ENCODE peak calls at places on chromosomes 11 and 22, in ten cellular contexts. One of them, this sample, is unnamed.

GRCh38 chr11:76073716-76074115 is 132.6 kb downstream of the WNT11 start:
- DNase-seq in thoracic aorta: no peak
- DNase-seq in Right ventricle myocardium superior: no peak
- DNase-seq in ureter: no peak
- DNase-seq in NCI-H748 treated with DMSO at 0.1 percent for 48 hours: no peak
- DNase-seq in stimulated activated naive CD8-positive, alpha-beta T cell treated with anti-CD3 and anti-CD28 coated beads, Interleukin-15, amount 100 ng/mL, for 72 hours: no peak
- DNase-seq in caudate nucleus: no peak
- DNase-seq in foreskin keratinocyte: no peak
- DNase-seq in T-cell: no peak
- DNase-seq in KG1: no peak
- DNase-seq in this sample: no peak

GRCh38 chr11:85299247-85299646 is 327.9 kb downstream of the DLG2 start:
- DNase-seq in caudate nucleus: no peak
- DNase-seq in T-cell: no peak
- DNase-seq in KG1: no peak
- DNase-seq in ureter: no peak
- DNase-seq in stimulated activated naive CD8-positive, alpha-beta T cell treated with anti-CD3 and anti-CD28 coated beads, Interleukin-15, amount 100 ng/mL, for 72 hours: no peak
- DNase-seq in Right ventricle myocardium superior: no peak
- DNase-seq in foreskin keratinocyte: peak
- DNase-seq in NCI-H748 treated with DMSO at 0.1 percent for 48 hours: no peak
- DNase-seq in thoracic aorta: no peak
- DNase-seq in this sample: no peak

GRCh38 chr22:17891427-17892167 is 117.3 kb upstream of the BID start:
- DNase-seq in Right ventricle myocardium superior: peak
- DNase-seq in stimulated activated naive CD8-positive, alpha-beta T cell treated with anti-CD3 and anti-CD28 coated beads, Interleukin-15, amount 100 ng/mL, for 72 hours: no peak
- DNase-seq in caudate nucleus: no peak
- DNase-seq in foreskin keratinocyte: no peak
- DNase-seq in thoracic aorta: no peak
- DNase-seq in NCI-H748 treated with DMSO at 0.1 percent for 48 hours: no peak
- DNase-seq in T-cell: no peak
- DNase-seq in KG1: no peak
- DNase-seq in ureter: no peak
- DNase-seq in this sample: no peak

GRCh38 chr11:58832246-58832645 is 12.3 kb downstream of the GLYATL2 start:
- DNase-seq in stimulated activated naive CD8-positive, alpha-beta T cell treated with anti-CD3 and anti-CD28 coated beads, Interleukin-15, amount 100 ng/mL, for 72 hours: no peak
- DNase-seq in T-cell: no peak
- DNase-seq in foreskin keratinocyte: peak
- DNase-seq in NCI-H748 treated with DMSO at 0.1 percent for 48 hours: no peak
- DNase-seq in thoracic aorta: no peak
- DNase-seq in KG1: no peak
- DNase-seq in caudate nucleus: no peak
- DNase-seq in Right ventricle myocardium superior: no peak
- DNase-seq in ureter: no peak
- DNase-seq in this sample: no peak

GRCh38 chr11:6693342-6694228 is 10.4 kb upstream of the MRPL17 start:
- DNase-seq in stimulated activated naive CD8-positive, alpha-beta T cell treated with anti-CD3 and anti-CD28 coated beads, Interleukin-15, amount 100 ng/mL, for 72 hours: peak
- DNase-seq in T-cell: no peak
- DNase-seq in Right ventricle myocardium superior: no peak
- DNase-seq in NCI-H748 treated with DMSO at 0.1 percent for 48 hours: no peak
- DNase-seq in ureter: no peak
- DNase-seq in thoracic aorta: peak
- DNase-seq in caudate nucleus: no peak
- DNase-seq in KG1: no peak
- DNase-seq in foreskin keratinocyte: peak
- DNase-seq in this sample: no peak

GRCh38 chr22:50157976-50158375 is 12.6 kb upstream of the PANX2 start:
- DNase-seq in thoracic aorta: no peak
- DNase-seq in Right ventricle myocardium superior: peak
- DNase-seq in KG1: no peak
- DNase-seq in stimulated activated naive CD8-positive, alpha-beta T cell treated with anti-CD3 and anti-CD28 coated beads, Interleukin-15, amount 100 ng/mL, for 72 hours: no peak
- DNase-seq in T-cell: no peak
- DNase-seq in caudate nucleus: no peak
- DNase-seq in foreskin keratinocyte: peak
- DNase-seq in ureter: peak
- DNase-seq in NCI-H748 treated with DMSO at 0.1 percent for 48 hours: no peak
- DNase-seq in this sample: no peak

GRCh38 chr11:132131051-132131450 is 760.6 kb downstream of the NTM start:
- DNase-seq in caudate nucleus: no peak
- DNase-seq in Right ventricle myocardium superior: no peak
- DNase-seq in NCI-H748 treated with DMSO at 0.1 percent for 48 hours: peak
- DNase-seq in foreskin keratinocyte: peak
- DNase-seq in T-cell: no peak
- DNase-seq in stimulated activated naive CD8-positive, alpha-beta T cell treated with anti-CD3 and anti-CD28 coated beads, Interleukin-15, amount 100 ng/mL, for 72 hours: no peak
- DNase-seq in KG1: no peak
- DNase-seq in ureter: no peak
- DNase-seq in thoracic aorta: no peak
- DNase-seq in this sample: no peak

GRCh38 chr11:10455637-10456487 is 798 bp downstream of the AMPD3 start:
- DNase-seq in Right ventricle myocardium superior: peak
- DNase-seq in ureter: peak
- DNase-seq in KG1: peak
- DNase-seq in foreskin keratinocyte: peak
- DNase-seq in NCI-H748 treated with DMSO at 0.1 percent for 48 hours: peak
- DNase-seq in stimulated activated naive CD8-positive, alpha-beta T cell treated with anti-CD3 and anti-CD28 coated beads, Interleukin-15, amount 100 ng/mL, for 72 hours: peak
- DNase-seq in thoracic aorta: no peak
- DNase-seq in T-cell: peak
- DNase-seq in caudate nucleus: peak
- DNase-seq in this sample: peak

GRCh38 chr11:111408789-111409727 is 30.0 kb upstream of the POU2AF1 start:
- DNase-seq in T-cell: no peak
- DNase-seq in Right ventricle myocardium superior: no peak
- DNase-seq in stimulated activated naive CD8-positive, alpha-beta T cell treated with anti-CD3 and anti-CD28 coated beads, Interleukin-15, amount 100 ng/mL, for 72 hours: no peak
- DNase-seq in thoracic aorta: no peak
- DNase-seq in NCI-H748 treated with DMSO at 0.1 percent for 48 hours: no peak
- DNase-seq in foreskin keratinocyte: no peak
- DNase-seq in caudate nucleus: no peak
- DNase-seq in ureter: no peak
- DNase-seq in KG1: no peak
- DNase-seq in this sample: no peak

GRCh38 chr22:49999063-49999900 is 13.3 kb downstream of the IL17REL start:
- DNase-seq in T-cell: no peak
- DNase-seq in caudate nucleus: no peak
- DNase-seq in thoracic aorta: peak
- DNase-seq in NCI-H748 treated with DMSO at 0.1 percent for 48 hours: no peak
- DNase-seq in KG1: no peak
- DNase-seq in ureter: no peak
- DNase-seq in stimulated activated naive CD8-positive, alpha-beta T cell treated with anti-CD3 and anti-CD28 coated beads, Interleukin-15, amount 100 ng/mL, for 72 hours: peak
- DNase-seq in foreskin keratinocyte: no peak
- DNase-seq in Right ventricle myocardium superior: peak
- DNase-seq in this sample: no peak

GRCh38 chr22:24938741-24939341 is 7.7 kb downstream of the LHFPL7 start:
- DNase-seq in foreskin keratinocyte: peak
- DNase-seq in ureter: no peak
- DNase-seq in T-cell: no peak
- DNase-seq in caudate nucleus: no peak
- DNase-seq in KG1: peak
- DNase-seq in NCI-H748 treated with DMSO at 0.1 percent for 48 hours: peak
- DNase-seq in stimulated activated naive CD8-positive, alpha-beta T cell treated with anti-CD3 and anti-CD28 coated beads, Interleukin-15, amount 100 ng/mL, for 72 hours: peak
- DNase-seq in thoracic aorta: no peak
- DNase-seq in Right ventricle myocardium superior: no peak
- DNase-seq in this sample: no peak

GRCh38 chr11:21511835-21512440 is 680.9 kb upstream of the ANO5 start:
- DNase-seq in ureter: peak
- DNase-seq in NCI-H748 treated with DMSO at 0.1 percent for 48 hours: peak
- DNase-seq in Right ventricle myocardium superior: peak
- DNase-seq in foreskin keratinocyte: peak
- DNase-seq in stimulated activated naive CD8-positive, alpha-beta T cell treated with anti-CD3 and anti-CD28 coated beads, Interleukin-15, amount 100 ng/mL, for 72 hours: peak
- DNase-seq in T-cell: no peak
- DNase-seq in caudate nucleus: peak
- DNase-seq in KG1: peak
- DNase-seq in thoracic aorta: no peak
- DNase-seq in this sample: no peak

GRCh38 chr11:75562836-75563484 is 907 bp downstream of the SERPINH1 start:
- DNase-seq in KG1: no peak
- DNase-seq in T-cell: no peak
- DNase-seq in NCI-H748 treated with DMSO at 0.1 percent for 48 hours: no peak
- DNase-seq in ureter: peak
- DNase-seq in foreskin keratinocyte: peak
- DNase-seq in stimulated activated naive CD8-positive, alpha-beta T cell treated with anti-CD3 and anti-CD28 coated beads, Interleukin-15, amount 100 ng/mL, for 72 hours: no peak
- DNase-seq in thoracic aorta: no peak
- DNase-seq in caudate nucleus: no peak
- DNase-seq in Right ventricle myocardium superior: peak
- DNase-seq in this sample: no peak

GRCh38 chr11:118152552-118153471 is at the start of gene SCN4B:
- DNase-seq in KG1: no peak
- DNase-seq in NCI-H748 treated with DMSO at 0.1 percent for 48 hours: peak
- DNase-seq in thoracic aorta: no peak
- DNase-seq in Right ventricle myocardium superior: peak
- DNase-seq in caudate nucleus: peak
- DNase-seq in foreskin keratinocyte: no peak
- DNase-seq in ureter: peak
- DNase-seq in T-cell: no peak
- DNase-seq in stimulated activated naive CD8-positive, alpha-beta T cell treated with anti-CD3 and anti-CD28 coated beads, Interleukin-15, amount 100 ng/mL, for 72 hours: no peak
- DNase-seq in this sample: no peak

GRCh38 chr11:94792453-94792852 is 24.3 kb downstream of the AMOTL1 start:
- DNase-seq in thoracic aorta: no peak
- DNase-seq in NCI-H748 treated with DMSO at 0.1 percent for 48 hours: no peak
- DNase-seq in ureter: no peak
- DNase-seq in stimulated activated naive CD8-positive, alpha-beta T cell treated with anti-CD3 and anti-CD28 coated beads, Interleukin-15, amount 100 ng/mL, for 72 hours: no peak
- DNase-seq in foreskin keratinocyte: no peak
- DNase-seq in caudate nucleus: no peak
- DNase-seq in Right ventricle myocardium superior: no peak
- DNase-seq in KG1: no peak
- DNase-seq in T-cell: no peak
- DNase-seq in this sample: no peak

GRCh38 chr11:61587541-61587941 is 6.7 kb upstream of the SYT7 start:
- DNase-seq in KG1: no peak
- DNase-seq in ureter: peak
- DNase-seq in Right ventricle myocardium superior: peak
- DNase-seq in caudate nucleus: no peak
- DNase-seq in stimulated activated naive CD8-positive, alpha-beta T cell treated with anti-CD3 and anti-CD28 coated beads, Interleukin-15, amount 100 ng/mL, for 72 hours: no peak
- DNase-seq in NCI-H748 treated with DMSO at 0.1 percent for 48 hours: no peak
- DNase-seq in thoracic aorta: no peak
- DNase-seq in foreskin keratinocyte: peak
- DNase-seq in T-cell: no peak
- DNase-seq in this sample: peak

GRCh38 chr22:37892566-37893338 is 13.3 kb upstream of the MICALL1 start:
- DNase-seq in caudate nucleus: peak
- DNase-seq in Right ventricle myocardium superior: peak
- DNase-seq in KG1: no peak
- DNase-seq in NCI-H748 treated with DMSO at 0.1 percent for 48 hours: no peak
- DNase-seq in foreskin keratinocyte: no peak
- DNase-seq in thoracic aorta: peak
- DNase-seq in ureter: no peak
- DNase-seq in stimulated activated naive CD8-positive, alpha-beta T cell treated with anti-CD3 and anti-CD28 coated beads, Interleukin-15, amount 100 ng/mL, for 72 hours: no peak
- DNase-seq in T-cell: no peak
- DNase-seq in this sample: no peak

GRCh38 chr11:31799036-31799793 is 11.9 kb downstream of the PAX6 start:
- DNase-seq in T-cell: no peak
- DNase-seq in foreskin keratinocyte: no peak
- DNase-seq in thoracic aorta: no peak
- DNase-seq in KG1: no peak
- DNase-seq in Right ventricle myocardium superior: no peak
- DNase-seq in caudate nucleus: no peak
- DNase-seq in stimulated activated naive CD8-positive, alpha-beta T cell treated with anti-CD3 and anti-CD28 coated beads, Interleukin-15, amount 100 ng/mL, for 72 hours: no peak
- DNase-seq in ureter: no peak
- DNase-seq in NCI-H748 treated with DMSO at 0.1 percent for 48 hours: no peak
- DNase-seq in this sample: no peak

GRCh38 chr22:42116848-42117424 is 13.7 kb downstream of the CYP2D6 start:
- DNase-seq in foreskin keratinocyte: no peak
- DNase-seq in KG1: no peak
- DNase-seq in thoracic aorta: no peak
- DNase-seq in stimulated activated naive CD8-positive, alpha-beta T cell treated with anti-CD3 and anti-CD28 coated beads, Interleukin-15, amount 100 ng/mL, for 72 hours: no peak
- DNase-seq in T-cell: no peak
- DNase-seq in ureter: no peak
- DNase-seq in Right ventricle myocardium superior: no peak
- DNase-seq in NCI-H748 treated with DMSO at 0.1 percent for 48 hours: no peak
- DNase-seq in caudate nucleus: no peak
- DNase-seq in this sample: no peak

This sample was measured in CD4-positive, alpha-beta T cell.